ENCODE peak calls at places on chromosomes 2 and 18, in six cellular contexts. W is NCI-H1417, S is mesenchymal stem cell, L is colonic mucosa, Y is EL, H is WERI-Rb-1. J is an unnamed sample.

GRCh38 chr18:64974378-64975125 is 776.3 kb upstream of the CDH7 start:
- DNase-seq in L (no peak), H (no peak), W (no peak), Y (no peak), S (no peak), J (no peak)

GRCh38 chr18:7754725-7755181 is 187.6 kb downstream of the PTPRM start:
- DNase-seq in L (no peak), Y (no peak), S (peak), W (no peak), H (no peak), J (no peak)

GRCh38 chr2:241454837-241455485 is 53.4 kb downstream of the STK25 start:
- DNase-seq in H (no peak), L (no peak), Y (no peak), W (no peak), S (peak), J (no peak)

GRCh38 chr2:209648714-209649113 is 122.9 kb upstream of the UNC80 start:
- DNase-seq in S (no peak), W (no peak), L (no peak), H (no peak), Y (peak), J (no peak)

GRCh38 chr2:106963156-106963555 is 77.2 kb upstream of the ST6GAL2 start:
- DNase-seq in S (peak), L (no peak), H (no peak), Y (no peak), W (no peak), J (no peak)

GRCh38 chr2:38129987-38130386 is 54.0 kb upstream of the CYP1B1 start:
- DNase-seq in W (no peak), H (no peak), S (peak), L (no peak), Y (peak), J (no peak)

GRCh38 chr2:204180671-204181070 is 244.1 kb downstream of the ICOS start:
- DNase-seq in S (no peak), Y (no peak), H (peak), W (no peak), L (no peak), J (no peak)

GRCh38 chr18:58321986-58322385 is 278.0 kb downstream of the NEDD4L start:
- DNase-seq in W (peak), Y (peak), H (peak), S (peak), L (peak), J (peak)

GRCh38 chr2:119950966-119951365 is 61.9 kb upstream of the EPB41L5 start:
- DNase-seq in W (no peak), H (no peak), L (no peak), S (no peak), Y (no peak), J (no peak)

GRCh38 chr18:77344777-77345507 is 95.3 kb downstream of the GALR1 start:
- DNase-seq in H (no peak), W (no peak), S (no peak), L (no peak), Y (no peak), J (no peak)

GRCh38 chr2:207371877-207372276 is 157.9 kb upstream of the CREB1 start:
- DNase-seq in Y (no peak), W (no peak), S (no peak), L (no peak), H (no peak), J (no peak)

GRCh38 chr2:135030826-135031225 is 16.4 kb downstream of the MAP3K19 start:
- DNase-seq in S (peak), H (no peak), Y (peak), W (no peak), L (no peak), J (no peak)

J was measured in activated T-helper 9 cell treated with anti-CD3 and anti-CD28 coated beads, Interleukin-2, amount 50 U/mL, for 16 hours.